ENCODE peak calls at places on chromosomes 3 and 15, in four cellular contexts. I is GM12878, X is upper lobe of left lung, U is HCT116. T is an unnamed sample.

GRCh38 chr3:190224466-190225185 is 97.6 kb downstream of the CLDN1 start:
- ATAC-seq in X (no peak), I (no peak), U (peak), T (no peak)

GRCh38 chr3:37862219-37862711 is 585 bp downstream of the CTDSPL start:
- ATAC-seq in I (no peak), U (peak), X (peak), T (peak)

GRCh38 chr3:8318002-8318649 is 183.5 kb upstream of the LMCD1 start:
- ATAC-seq in U (no peak), X (no peak), I (no peak), T (no peak)

GRCh38 chr3:143700431-143700975 is 147.8 kb downstream of the SLC9A9 start:
- ATAC-seq in X (peak), I (no peak), U (no peak), T (no peak)

GRCh38 chr15:40845036-40845435 is 1.2 kb downstream of the SPINT1 start:
- ATAC-seq in U (no peak), X (no peak), I (no peak), T (no peak)

GRCh38 chr15:36448418-36448817 is 131.0 kb upstream of the CDIN1 start:
- ATAC-seq in X (no peak), I (no peak), U (no peak), T (no peak)

GRCh38 chr3:22091329-22091728 is 340.3 kb upstream of the ZNF385D start:
- ATAC-seq in U (no peak), I (no peak), X (no peak), T (no peak)

GRCh38 chr3:136075816-136076215 is 110.3 kb downstream of the PPP2R3A start:
- ATAC-seq in X (no peak), U (no peak), I (no peak), T (peak)

GRCh38 chr3:128153156-128154011 is at the start of gene EEFSEC:
- ATAC-seq in X (peak), U (peak), I (peak), T (peak)
- TF ChIP-seq POLR2AphosphoS5 in X (peak), U (peak), I (peak), T (peak)

DNA sequence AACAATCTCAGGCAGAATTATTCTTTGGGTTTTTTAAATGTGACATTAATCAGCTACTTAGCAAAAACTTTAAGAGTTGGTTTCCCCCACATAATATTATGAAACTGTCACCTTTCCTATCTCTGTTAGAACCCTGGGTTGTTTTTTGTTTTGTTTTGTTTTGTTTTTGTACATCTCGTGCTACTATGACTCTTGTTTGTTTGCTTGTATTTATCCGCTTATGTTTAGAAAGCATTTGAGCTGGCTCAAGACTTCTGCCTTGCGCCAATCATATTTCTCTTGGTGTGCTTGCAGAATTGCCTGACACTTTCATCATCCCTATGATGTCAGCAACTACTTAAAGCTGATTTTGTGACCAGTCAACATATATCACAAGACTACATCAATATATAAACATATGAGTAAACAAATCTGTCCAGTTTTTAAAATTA is 116.9 kb downstream of the DCLK3 start:
- ATAC-seq in U (no peak), X (no peak), I (no peak), T (no peak)
- H3K4me3 ChIP-seq in U (no peak), X (no peak), I (no peak), T (no peak)

GRCh38 chr3:129627350-129628168 is 21.1 kb upstream of the PLXND1 start:
- ATAC-seq in I (peak), U (peak), X (peak), T (peak)
- TF ChIP-seq POLR2A in I (no peak), U (no peak), X (no peak), T (no peak)

GRCh38 chr3:13711911-13712650 is 163.2 kb downstream of the FBLN2 start:
- ATAC-seq in X (no peak), U (peak), I (no peak), T (no peak)

GRCh38 chr3:13709706-13710105 is 160.8 kb downstream of the FBLN2 start:
- ATAC-seq in X (no peak), U (no peak), I (no peak), T (no peak)

GRCh38 chr3:13708301-13708700 is 159.4 kb downstream of the FBLN2 start:
- ATAC-seq in X (no peak), U (no peak), I (no peak), T (no peak)

GRCh38 chr3:13708871-13709595 is 160.1 kb downstream of the FBLN2 start:
- ATAC-seq in U (no peak), X (no peak), I (no peak), T (no peak)

GRCh38 chr3:13710251-13710650 is 161.3 kb downstream of the FBLN2 start:
- ATAC-seq in X (no peak), I (no peak), U (no peak), T (no peak)
- TF ChIP-seq POLR2AphosphoS5 in X (no peak), I (no peak), U (no peak), T (no peak)

GRCh38 chr3:69541059-69541471 is 155.2 kb upstream of the FRMD4B start:
- ATAC-seq in U (no peak), X (no peak), I (no peak), T (no peak)
- H3K4me3 ChIP-seq in U (no peak), X (peak), I (no peak), T (peak)

GRCh38 chr3:130850044-130850797 is 43.7 kb upstream of the ATP2C1 start:
- ATAC-seq in U (no peak), I (peak), X (peak), T (peak)
- TF ChIP-seq POLR2A in U (no peak), I (peak), X (peak), T (no peak)

DNA sequence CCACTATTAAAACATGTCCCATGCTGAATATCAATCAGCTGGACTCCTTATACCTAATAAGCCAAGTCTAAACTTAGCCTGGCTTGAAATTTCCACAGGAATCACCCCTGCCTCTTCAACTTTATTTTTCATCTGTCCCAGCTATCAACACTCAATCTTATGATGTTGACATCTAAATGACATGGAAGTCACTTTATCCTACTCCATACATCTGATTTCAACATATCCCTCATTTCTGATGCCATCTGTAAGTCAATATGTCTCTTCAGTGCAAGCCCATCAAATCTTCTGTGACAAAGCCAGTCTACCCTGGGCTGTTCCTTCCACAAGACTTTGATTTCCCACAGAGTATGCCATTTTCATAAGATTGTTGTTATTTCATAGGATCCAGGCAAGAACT is 143.6 kb upstream of the SEMA6D start:
- ATAC-seq in I (no peak), U (no peak), X (no peak), T (no peak)
- TF ChIP-seq POLR2AphosphoS5 in I (no peak), U (no peak), X (no peak), T (no peak)

GRCh38 chr3:20046556-20046955 is 6.3 kb downstream of the KAT2B start:
- ATAC-seq in I (no peak), U (no peak), X (no peak), T (no peak)

GRCh38 chr3:20049275-20049674 is 9.0 kb downstream of the KAT2B start:
- ATAC-seq in I (peak), U (no peak), X (no peak), T (no peak)

GRCh38 chr3:20043825-20044224 is 3.6 kb downstream of the KAT2B start:
- ATAC-seq in I (no peak), U (no peak), X (no peak), T (no peak)

GRCh38 chr3:20047940-20048339 is 7.7 kb downstream of the KAT2B start:
- ATAC-seq in X (no peak), U (no peak), I (no peak), T (no peak)

GRCh38 chr3:20047341-20047779 is 7.1 kb downstream of the KAT2B start:
- ATAC-seq in U (no peak), X (no peak), I (no peak), T (no peak)
- H3K4me3 ChIP-seq in U (no peak), X (no peak), I (peak), T (no peak)

DNA sequence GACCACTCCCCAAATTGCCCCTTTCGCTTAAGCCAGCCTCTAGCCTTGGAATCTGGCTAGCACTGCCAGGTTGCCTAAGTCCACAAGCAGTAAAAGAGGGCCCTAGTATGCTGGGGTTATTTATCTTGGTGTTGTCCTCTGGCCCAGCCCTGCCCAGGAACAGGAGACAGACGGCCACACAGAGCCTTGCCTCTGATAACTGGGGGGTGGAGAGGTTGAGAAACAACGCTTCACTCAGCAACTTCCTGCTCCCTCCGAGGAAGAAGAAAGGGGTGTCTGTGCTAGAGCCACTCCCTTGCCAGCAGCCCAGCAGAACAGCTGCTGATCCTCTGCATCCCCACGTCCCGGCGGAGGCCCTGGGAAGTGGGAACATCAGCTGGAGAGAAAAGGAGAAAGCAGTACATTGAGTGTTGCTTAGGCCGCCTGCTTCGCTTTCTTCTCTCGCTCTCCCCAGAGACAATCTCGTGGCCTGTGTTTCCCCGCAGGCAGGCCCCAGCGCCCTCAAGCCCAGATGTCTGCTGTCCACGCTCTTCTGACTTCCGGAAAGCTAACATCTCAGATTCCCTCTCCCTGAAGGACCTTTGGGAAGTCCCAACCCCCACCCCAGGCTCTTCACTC is 22.6 kb upstream of the C3orf70 start:
- ATAC-seq in X (peak), I (peak), U (no peak), T (peak)
- TF ChIP-seq POLR2A in X (no peak), I (peak), U (no peak), T (no peak)

DNA sequence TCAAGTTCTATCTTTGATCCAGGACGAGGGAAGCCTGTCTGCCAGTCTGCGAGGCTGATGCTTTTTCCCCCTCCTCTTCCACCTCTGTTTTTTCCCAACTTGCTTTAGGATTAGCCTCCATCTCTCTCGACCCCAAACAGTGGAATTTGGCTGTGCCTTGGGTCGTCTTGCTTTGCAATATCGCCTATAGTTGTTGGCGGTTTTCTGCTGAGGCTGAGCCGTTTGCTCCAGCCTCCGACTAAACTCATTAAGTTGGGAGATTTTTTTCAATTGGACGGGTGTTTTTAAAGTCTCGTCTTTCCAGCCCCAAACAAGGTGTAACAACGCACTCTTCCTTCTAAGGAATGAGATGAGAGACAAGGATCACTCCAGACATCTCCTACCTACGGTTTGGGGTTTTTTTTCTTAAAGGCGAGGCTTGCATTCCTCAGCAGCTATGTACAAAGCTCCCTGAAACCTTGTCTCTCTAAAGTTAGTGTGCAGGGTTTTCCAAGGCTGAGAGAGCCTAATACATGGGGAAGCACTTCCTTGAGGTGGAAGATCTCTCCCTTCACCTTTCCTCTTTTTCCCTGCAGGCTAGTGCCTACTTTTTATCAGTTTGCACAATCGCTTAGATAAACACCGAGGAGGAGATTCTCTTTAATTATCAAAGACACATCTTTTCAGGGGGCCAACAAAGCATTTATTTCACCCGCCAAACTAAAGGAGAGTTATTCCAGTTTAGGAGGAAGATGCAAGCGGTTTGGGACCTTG is 4.7 kb upstream of the NR2F2 start:
- ATAC-seq in I (no peak), U (no peak), X (no peak), T (no peak)
- TF ChIP-seq POLR2AphosphoS5 in I (no peak), U (no peak), X (no peak), T (peak)

T was measured in gastroesophageal sphincter.